ENCODE peak calls at places on chromosomes 12 and 14, in six cellular contexts. M is HCT116, N is OCI-LY7, P is MM.1S, V is GM23338, T is PC-3. E is an unnamed sample. For H3K9me2 and H3K36me3, the result is how much of the 10 kb centered on the place peaks cover.

GRCh38 chr12:54009171-54010052 is 627 bp downstream of the HOXC8 start:
- DNase-seq in M (no peak), N (no peak), P (no peak), V (no peak), T (peak), E (peak)

GRCh38 chr14:50785506-50786063 is 45.4 kb downstream of the NIN start:
- DNase-seq in M (no peak), N (peak), P (no peak), V (peak), T (no peak), E (no peak)

GRCh38 chr12:53560386-53560785 is 53.1 kb upstream of the NPFF start:
- DNase-seq in M (no peak), N (no peak), P (no peak), V (no peak), T (no peak), E (no peak)

GRCh38 chr14:31560759-31561154 is 447 bp upstream of the NUBPL start:
- DNase-seq in M (peak), N (no peak), P (no peak), V (peak), T (no peak), E (no peak)

GRCh38 chr14:96762650-96763049 is 34.5 kb upstream of the VRK1 start:
- DNase-seq in M (peak), N (peak), P (peak), V (peak), T (peak), E (peak)

GRCh38 chr12:92961949-92962348 is 32.9 kb upstream of the EEA1 start:
- DNase-seq in M (no peak), N (no peak), P (no peak), V (no peak), T (peak), E (no peak)

GRCh38 chr12:122732170-122732569 is 1.5 kb upstream of the HCAR1 start:
- DNase-seq in M (no peak), N (no peak), P (no peak), V (no peak), T (peak), E (no peak)

GRCh38 chr14:33668066-33668465 is 282.8 kb downstream of the EGLN3 start:
- DNase-seq in M (no peak), N (no peak), P (no peak), V (no peak), T (peak), E (no peak)

GRCh38 chr14:96803958-96804357 is 6.8 kb downstream of the VRK1 start:
- DNase-seq in M (no peak), N (no peak), P (no peak), V (no peak), T (no peak), E (no peak)

GRCh38 chr14:69260979-69261605 is 1.1 kb downstream of the GALNT16 start:
- DNase-seq in M (no peak), N (peak), P (peak), V (peak), T (peak), E (peak)

GRCh38 chr14:71491925-71492324 is 440.3 kb upstream of the RGS6 start:
- DNase-seq in M (no peak), N (no peak), P (no peak), V (no peak), T (no peak), E (no peak)

GRCh38 chr14:22002860-22003284 is 329.3 kb upstream of the OR4E1 start:
- DNase-seq in M (peak), N (peak), P (peak), V (peak), T (peak), E (peak)

GRCh38 chr12:130401703-130402102 is 64.0 kb downstream of the PIWIL1 start:
- DNase-seq in M (no peak), N (no peak), P (no peak), V (peak), T (no peak), E (peak)

GRCh38 chr14:105528859-105529505 is 2.6 kb downstream of the TMEM121 start:
- DNase-seq in M (no peak), N (no peak), P (no peak), V (no peak), T (no peak), E (peak)

GRCh38 chr12:106030210-106031175 is 108.3 kb downstream of the NUAK1 start:
- DNase-seq in M (no peak), N (no peak), P (peak), V (peak), T (peak), E (peak)

GRCh38 chr12:42590324-42590934 is 883 bp upstream of the PRICKLE1 start:
- DNase-seq in M (no peak), N (peak), P (peak), V (peak), T (peak), E (peak)

GRCh38 chr14:70425349-70425748 is 8.5 kb upstream of the SYNJ2BP start:
- DNase-seq in M (no peak), N (no peak), P (no peak), V (no peak), T (no peak), E (peak)

GRCh38 chr14:88986146-88986841 is 161.8 kb downstream of the TTC8 start:
- DNase-seq in M (peak), N (no peak), P (no peak), V (no peak), T (peak), E (peak)

GRCh38 chr14:95039259-95039992 is 117.9 kb downstream of the DICER1 start:
- DNase-seq in M (no peak), N (no peak), P (no peak), V (no peak), T (no peak), E (no peak)

GRCh38 chr12:51307655-51308593 is 16.1 kb downstream of the BIN2 start:
- DNase-seq in M (peak), N (no peak), P (no peak), V (no peak), T (peak), E (peak)

GRCh38 chr12:107159384-107159900 is 66.1 kb upstream of the CRY1 start:
- DNase-seq in M (peak), N (no peak), P (no peak), V (peak), T (no peak), E (no peak)

GRCh38 chr12:15244341-15244740 is 23.1 kb upstream of the RERG start:
- DNase-seq in M (no peak), N (no peak), P (no peak), V (no peak), T (no peak), E (no peak)

GRCh38 chr14:93892923-93893549 is 34.1 kb upstream of the FAM181A start:
- DNase-seq in M (peak), N (peak), P (peak), V (peak), T (peak), E (peak)

GRCh38 chr14:74563233-74563585 is 48.8 kb downstream of the LTBP2 start:
- DNase-seq in M (no peak), N (no peak), P (no peak), V (no peak), T (peak), E (no peak)

GRCh38 chr12:124422142-124422569 is 127.3 kb downstream of the RFLNA start:
- DNase-seq in M (no peak), N (no peak), P (no peak), V (no peak), T (peak), E (peak)

GRCh38 chr12:79725987-79726386 is 35.2 kb upstream of the PAWR start:
- DNase-seq in M (no peak), N (no peak), P (no peak), V (no peak), T (peak), E (no peak)

GRCh38 chr12:91813701-91814100 is 331.9 kb downstream of the BTG1 start:
- DNase-seq in M (no peak), N (no peak), P (no peak), V (no peak), T (peak), E (no peak)

GRCh38 chr12:124667671-124668337 is 100.4 kb upstream of the NCOR2 start:
- DNase-seq in M (no peak), N (no peak), P (no peak), V (no peak), T (no peak), E (no peak)

GRCh38 chr14:94009767-94010166 is 12.7 kb downstream of the CCDC197 start:
- DNase-seq in M (no peak), N (no peak), P (peak), V (no peak), T (peak), E (no peak)

GRCh38 chr14:71855399-71856036 is 76.7 kb upstream of the RGS6 start:
- DNase-seq in M (peak), N (peak), P (peak), V (peak), T (peak), E (peak)

GRCh38 chr12:32134144-32134888 is 27.7 kb downstream of the BICD1 start:
- DNase-seq in M (no peak), N (peak), P (peak), V (peak), T (peak), E (no peak)

GRCh38 chr14:80587096-80587724 is 354.3 kb downstream of the CEP128 start:
- DNase-seq in M (peak), N (peak), P (no peak), V (peak), T (peak), E (peak)

GRCh38 chr14:90613446-90613845 is 202.8 kb downstream of the TTC7B start:
- DNase-seq in M (no peak), N (no peak), P (no peak), V (no peak), T (no peak), E (no peak)

GRCh38 chr12:113833422-113833821 is 132.7 kb downstream of the RBM19 start:
- DNase-seq in M (no peak), N (no peak), P (no peak), V (no peak), T (no peak), E (no peak)
- H3K9me2 ChIP-seq in M (under half), N (under half), P (under half), V (under half), T (under half), E (under half)

DNA sequence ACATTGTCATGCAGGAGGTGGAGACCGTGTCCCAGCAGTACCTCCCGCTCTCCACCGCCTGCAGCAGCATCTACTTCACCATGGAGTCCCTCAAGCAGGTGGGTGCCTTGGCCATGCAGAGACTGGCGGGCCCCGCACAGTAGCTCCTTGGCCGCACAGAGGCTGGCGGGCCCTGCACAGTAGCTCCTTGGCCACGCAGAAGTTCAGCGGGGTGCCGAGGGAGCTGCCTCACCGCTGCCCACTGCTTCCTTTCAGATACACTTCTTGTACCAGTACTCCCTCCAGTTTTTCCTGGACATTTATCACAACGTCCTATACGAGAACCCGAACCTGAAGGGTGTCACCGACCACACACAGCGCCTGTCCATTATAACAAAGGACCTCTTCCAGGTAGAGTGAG is 47.7 kb downstream of the HSP90AA1 start:
- DNase-seq in M (no peak), N (no peak), P (no peak), V (no peak), T (no peak), E (no peak)
- H3K36me3 ChIP-seq in M (half or more), N (half or more), P (under half), V (half or more), T (half or more), E (under half)

GRCh38 chr12:96233941-96234461 is 39.8 kb downstream of the ELK3 start:
- DNase-seq in M (no peak), N (no peak), P (no peak), V (no peak), T (no peak), E (peak)
- H3K9me2 ChIP-seq in M (under half), N (under half), P (under half), V (under half), T (under half), E (under half)

DNA sequence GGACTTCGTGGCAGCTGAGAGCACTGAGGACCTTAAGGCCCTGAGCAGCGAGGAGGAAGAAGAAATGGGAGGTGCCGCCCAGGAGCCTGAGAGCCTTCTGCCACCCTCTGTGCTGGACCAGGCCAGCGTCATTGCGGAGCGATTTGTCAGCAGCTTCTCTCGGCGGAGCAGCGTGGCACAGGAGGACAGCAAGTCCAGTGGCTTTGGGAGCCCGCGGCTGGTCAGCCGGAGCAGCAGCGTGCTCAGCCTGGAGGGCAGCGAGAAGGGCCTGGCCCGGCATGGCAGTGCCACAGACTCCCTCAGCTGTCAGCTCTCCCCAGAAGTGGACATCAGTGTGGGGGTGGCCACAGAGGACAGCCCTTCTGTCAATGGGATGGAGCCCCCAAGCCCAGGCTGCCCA is 37.0 kb downstream of the PLEKHG3 start:
- DNase-seq in M (no peak), N (no peak), P (no peak), V (no peak), T (no peak), E (no peak)
- H3K36me3 ChIP-seq in M (under half), N (under half), P (under half), V (under half), T (half or more), E (under half)

GRCh38 chr12:94147377-94147990 is 893 bp upstream of the PLXNC1 start:
- DNase-seq in M (no peak), N (peak), P (peak), V (no peak), T (no peak), E (no peak)
- H3K9me2 ChIP-seq in M (under half), N (under half), P (under half), V (under half), T (under half), E (under half)

DNA sequence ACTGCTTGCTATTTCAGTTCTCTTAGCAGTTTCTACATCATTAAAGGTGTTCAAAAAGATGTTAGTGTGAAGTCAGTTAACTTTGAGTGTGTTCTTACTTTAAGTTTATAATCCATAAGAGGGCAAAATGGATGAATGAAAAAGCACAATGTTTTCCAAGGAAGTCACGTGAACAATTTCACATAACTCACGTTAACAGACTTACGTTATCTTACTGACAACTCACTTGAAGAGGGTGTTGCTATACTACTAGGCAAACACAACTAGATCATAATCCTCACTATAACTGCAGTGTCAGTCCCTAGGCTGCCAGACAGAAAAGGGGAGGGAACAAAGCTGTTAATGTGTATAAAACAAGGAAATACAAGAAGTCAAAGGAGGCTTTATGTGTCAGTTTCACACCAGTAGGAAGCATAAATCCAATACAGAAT is 6.4 kb downstream of the SLC2A13 start:
- DNase-seq in M (no peak), N (no peak), P (no peak), V (no peak), T (no peak), E (peak)
- H3K36me3 ChIP-seq in M (under half), N (under half), P (under half), V (under half), T (under half), E (under half)

E was measured in hepatocyte.